ENCODE peak calls at places on chromosomes 1 and 21, in six cellular contexts. Q, R, F, N, Y and G are unnamed samples.
A peak's percentile ranks its signal among the peaks of the same experiment; 100 is the strongest.

GRCh38 chr1:42957880-42958487 is 684 bp downstream of the SLC2A1 start:
- DNase-seq in N (peak; percentile 49), Q (peak; percentile 40), R (peak; percentile 73), Y (peak; percentile 61), F (peak; percentile 91), G (peak; percentile 81)

GRCh38 chr1:225760531-225760930 is 17.1 kb upstream of the SRP9 start:
- DNase-seq in N (no peak), Y (no peak), R (no peak), Q (no peak), F (no peak), G (no peak)

GRCh38 chr1:34164510-34165381 is at the start of gene CSMD2:
- DNase-seq in F (peak; percentile 37), Q (peak; percentile 23), R (no peak), N (peak; percentile 27), Y (peak; percentile 42), G (no peak)

GRCh38 chr21:45054162-45054926 is 20.0 kb upstream of the ADARB1 start:
- DNase-seq in N (no peak), F (no peak), Q (no peak), Y (no peak), R (no peak), G (no peak)

GRCh38 chr1:201298381-201299367 is 15.4 kb downstream of the PKP1 start:
- DNase-seq in Q (no peak), F (no peak), R (no peak), Y (no peak), N (no peak), G (no peak)

GRCh38 chr21:20639026-20639425 is 359.2 kb upstream of the NCAM2 start:
- DNase-seq in F (no peak), Y (no peak), R (no peak), N (no peak), Q (no peak), G (no peak)

GRCh38 chr1:233328661-233329498 is 1.4 kb downstream of the MAP3K21 start:
- DNase-seq in Y (peak; percentile 24), R (no peak), Q (no peak), F (no peak), N (peak; percentile 48), G (no peak)

GRCh38 chr1:117698398-117699160 is 92.7 kb downstream of the TENT5C start:
- DNase-seq in F (no peak), Y (peak; percentile 11), Q (peak; percentile 39), R (peak; percentile 72), N (no peak), G (no peak)

GRCh38 chr21:37408464-37409193 is 42.1 kb downstream of the DYRK1A start:
- DNase-seq in Y (no peak), R (no peak), F (no peak), N (no peak), Q (no peak), G (no peak)

GRCh38 chr1:29708818-29709710 is 472.7 kb downstream of the PTPRU start:
- DNase-seq in F (no peak), R (no peak), Y (peak; percentile 99), Q (peak; percentile 81), N (no peak), G (no peak)

GRCh38 chr1:91781371-91781825 is 104.6 kb downstream of the TGFBR3 start:
- DNase-seq in F (no peak), Y (peak; percentile 74), N (no peak), Q (peak; percentile 93), R (no peak), G (no peak)

GRCh38 chr21:38766987-38767722 is 38.6 kb upstream of the ETS2 start:
- DNase-seq in F (no peak), Y (no peak), N (peak; percentile 32), R (no peak), Q (no peak), G (peak; percentile 70)

GRCh38 chr21:28540514-28540913 is 452.2 kb downstream of the LTN1 start:
- DNase-seq in R (no peak), Y (peak; percentile 24), Q (peak; percentile 89), F (no peak), N (no peak), G (no peak)

GRCh38 chr1:69479734-69480133 is 88.0 kb upstream of the LRRC7 start:
- DNase-seq in F (no peak), Q (no peak), N (no peak), R (no peak), Y (no peak), G (no peak)

GRCh38 chr1:183040600-183040999 is 17.4 kb downstream of the LAMC1 start:
- DNase-seq in Y (no peak), R (no peak), N (no peak), Q (no peak), F (no peak), G (no peak)

GRCh38 chr1:220914283-220915116 is 35.3 kb downstream of the HLX start:
- DNase-seq in F (no peak), Q (no peak), Y (no peak), N (no peak), R (no peak), G (no peak)

GRCh38 chr1:58456470-58456869 is 90.1 kb downstream of the OMA1 start:
- DNase-seq in Q (peak; percentile 54), R (no peak), Y (no peak), F (no peak), N (no peak), G (no peak)

GRCh38 chr1:229229137-229229720 is 41.7 kb upstream of the RAB4A start:
- DNase-seq in R (no peak), F (peak; percentile 42), N (peak; percentile 35), Q (no peak), Y (no peak), G (no peak)

GRCh38 chr21:26107439-26107838 is 63.1 kb downstream of the APP start:
- DNase-seq in Y (no peak), Q (no peak), F (no peak), N (no peak), R (no peak), G (no peak)